ENCODE peak calls at places on chromosomes 6 and 20, in seven cellular contexts. B, A, I, S, X, C and V are unnamed samples. For H3K9me3, the result is how much of the 10 kb centered on the place peaks cover.

GRCh38 chr20:45407783-45408645 is at the start of gene DBNDD2:
- DNase-seq in B (peak), A (no peak), I (no peak), S (no peak), X (no peak), C (no peak), V (no peak)

GRCh38 chr6:25250878-25251277 is 28.3 kb upstream of the CARMIL1 start:
- DNase-seq in B (no peak), A (no peak), I (peak), S (peak), X (no peak), C (peak), V (no peak)

GRCh38 chr6:74607934-74608333 is 597.9 kb downstream of the COL12A1 start:
- DNase-seq in B (no peak), A (no peak), I (no peak), S (no peak), X (no peak), C (peak), V (no peak)

GRCh38 chr6:43275782-43276179 is 22.3 kb upstream of the SLC22A7 start:
- DNase-seq in B (no peak), A (no peak), I (no peak), S (no peak), X (peak), C (no peak), V (no peak)

GRCh38 chr20:1212607-1213396 is 9.5 kb downstream of the C20orf202 start:
- DNase-seq in B (peak), A (peak), I (peak), S (peak), X (peak), C (peak), V (peak)

GRCh38 chr6:157513004-157513603 is 132.1 kb downstream of the ZDHHC14 start:
- DNase-seq in B (no peak), A (no peak), I (no peak), S (no peak), X (no peak), C (no peak), V (no peak)

GRCh38 chr6:41374618-41375590 is 39.5 kb downstream of the NCR2 start:
- DNase-seq in B (no peak), A (no peak), I (no peak), S (no peak), X (no peak), C (no peak), V (no peak)

GRCh38 chr6:44667226-44667625 is 279.7 kb downstream of the CDC5L start:
- DNase-seq in B (no peak), A (peak), I (peak), S (no peak), X (no peak), C (peak), V (no peak)

GRCh38 chr6:28357036-28357435 is 7.3 kb downstream of the ZKSCAN3 start:
- DNase-seq in B (no peak), A (no peak), I (no peak), S (no peak), X (no peak), C (peak), V (no peak)

GRCh38 chr6:31636698-31637596 is 15.5 kb downstream of the BAG6 start:
- DNase-seq in B (no peak), A (no peak), I (no peak), S (no peak), X (no peak), C (no peak), V (no peak)

GRCh38 chr20:37305079-37305478 is 15.6 kb downstream of the MANBAL start:
- DNase-seq in B (no peak), A (no peak), I (no peak), S (no peak), X (no peak), C (no peak), V (no peak)

GRCh38 chr6:40937491-40937890 is 101.5 kb downstream of the UNC5CL start:
- DNase-seq in B (no peak), A (no peak), I (no peak), S (no peak), X (no peak), C (peak), V (no peak)

GRCh38 chr6:170022827-170023619 is 267.9 kb downstream of the DLL1 start:
- DNase-seq in B (no peak), A (no peak), I (no peak), S (no peak), X (no peak), C (no peak), V (no peak)
- H3K9me3 ChIP-seq in B (under half), A (under half), I (under half), S (under half), X (under half), C (under half), V (under half)

GRCh38 chr6:118860880-118861279 is 33.1 kb upstream of the ASF1A start:
- DNase-seq in B (no peak), A (no peak), I (no peak), S (no peak), X (no peak), C (no peak), V (no peak)

GRCh38 chr6:118862443-118862842 is 31.5 kb upstream of the ASF1A start:
- DNase-seq in B (no peak), A (no peak), I (no peak), S (no peak), X (no peak), C (no peak), V (no peak)

GRCh38 chr6:118860363-118860762 is 33.6 kb upstream of the ASF1A start:
- DNase-seq in B (no peak), A (no peak), I (no peak), S (no peak), X (no peak), C (no peak), V (no peak)

GRCh38 chr6:118867181-118867580 is 26.8 kb upstream of the ASF1A start:
- DNase-seq in B (no peak), A (no peak), I (no peak), S (no peak), X (no peak), C (peak), V (no peak)

DNA sequence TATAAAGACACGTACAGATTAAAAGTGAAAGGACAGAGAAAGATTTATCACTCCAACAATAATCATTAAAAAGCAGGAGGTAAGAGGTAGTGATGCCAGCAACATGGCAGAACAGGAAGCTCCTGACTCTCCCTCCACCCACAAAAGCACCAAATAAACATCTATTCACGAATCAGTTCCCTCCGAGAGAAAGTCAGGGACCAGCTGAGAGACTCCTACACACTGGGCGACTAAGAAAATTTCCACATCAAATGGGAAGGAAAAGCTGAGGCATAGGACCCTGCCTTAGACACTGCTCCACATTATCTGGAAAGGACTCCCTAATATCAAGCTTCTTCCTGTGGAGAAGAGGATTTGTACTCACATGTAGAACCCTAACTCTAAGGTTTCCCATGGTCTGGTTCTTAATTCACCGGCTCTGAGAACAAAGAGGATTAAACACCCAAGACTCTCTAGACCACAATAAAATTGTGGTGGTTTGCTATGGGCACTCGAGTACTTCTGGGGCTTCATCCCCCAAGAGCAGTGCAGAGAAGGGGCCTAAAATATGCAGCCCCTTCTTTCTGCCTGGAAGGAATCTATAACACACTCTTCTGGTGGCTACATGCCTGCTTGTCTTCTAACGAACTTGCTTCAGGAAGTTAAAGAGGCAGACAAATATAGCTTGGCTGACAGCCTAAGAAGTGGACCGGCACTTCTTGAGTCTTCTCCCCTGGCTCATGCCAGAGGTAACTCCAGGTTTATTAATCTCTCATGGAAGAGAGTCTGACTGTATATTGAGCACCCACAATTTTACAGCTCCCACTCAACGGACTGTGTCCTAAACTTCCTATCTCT is 29.4 kb upstream of the ASF1A start:
- DNase-seq in B (peak), A (no peak), I (no peak), S (no peak), X (no peak), C (peak), V (no peak)
- H3K9me3 ChIP-seq in B (under half), A (under half), I (under half), S (under half), X (under half), C (under half), V (under half)

DNA sequence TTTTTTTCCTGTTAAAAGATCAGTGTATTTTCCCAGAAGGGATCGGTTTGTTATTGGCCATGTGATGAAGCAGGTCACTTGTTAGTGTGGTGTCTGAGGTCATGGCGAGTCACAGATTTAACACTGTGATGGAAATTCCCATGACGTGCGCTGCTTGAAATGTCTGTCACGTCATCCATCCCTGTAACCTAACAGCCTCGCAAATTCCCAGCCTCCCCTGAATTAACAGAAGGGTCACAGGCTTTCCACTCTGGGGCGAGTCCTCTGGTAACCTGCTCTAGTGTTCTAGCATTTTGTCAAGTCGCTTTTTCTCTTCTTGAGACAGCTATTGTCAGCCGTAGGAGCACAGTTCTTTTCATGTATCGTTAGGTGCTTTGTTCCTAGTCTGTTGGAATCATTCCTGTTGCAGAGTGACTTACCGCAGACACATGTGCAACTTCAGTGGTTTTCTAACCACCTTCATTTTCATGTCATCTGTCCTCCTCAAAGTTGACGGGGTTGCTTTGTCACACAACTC is 137.2 kb downstream of the MAP3K4 start:
- DNase-seq in B (no peak), A (no peak), I (peak), S (peak), X (no peak), C (peak), V (no peak)
- H3K9me3 ChIP-seq in B (under half), A (half or more), I (under half), S (under half), X (under half), C (under half), V (under half)

GRCh38 chr20:49187330-49188100 is 619 bp downstream of the STAU1 start:
- DNase-seq in B (peak), A (peak), I (no peak), S (no peak), X (peak), C (no peak), V (peak)
- H3K9me3 ChIP-seq in B (under half), A (under half), I (under half), S (under half), X (under half), C (under half), V (under half)

GRCh38 chr6:22589118-22589517 is 19.8 kb downstream of the HDGFL1 start:
- DNase-seq in B (no peak), A (no peak), I (no peak), S (no peak), X (no peak), C (no peak), V (no peak)

GRCh38 chr6:22598386-22598785 is 29.0 kb downstream of the HDGFL1 start:
- DNase-seq in B (no peak), A (no peak), I (no peak), S (no peak), X (no peak), C (no peak), V (no peak)

GRCh38 chr6:22596011-22596410 is 26.6 kb downstream of the HDGFL1 start:
- DNase-seq in B (no peak), A (no peak), I (peak), S (no peak), X (no peak), C (peak), V (no peak)

GRCh38 chr6:22590423-22590822 is 21.1 kb downstream of the HDGFL1 start:
- DNase-seq in B (no peak), A (no peak), I (no peak), S (no peak), X (no peak), C (no peak), V (no peak)

DNA sequence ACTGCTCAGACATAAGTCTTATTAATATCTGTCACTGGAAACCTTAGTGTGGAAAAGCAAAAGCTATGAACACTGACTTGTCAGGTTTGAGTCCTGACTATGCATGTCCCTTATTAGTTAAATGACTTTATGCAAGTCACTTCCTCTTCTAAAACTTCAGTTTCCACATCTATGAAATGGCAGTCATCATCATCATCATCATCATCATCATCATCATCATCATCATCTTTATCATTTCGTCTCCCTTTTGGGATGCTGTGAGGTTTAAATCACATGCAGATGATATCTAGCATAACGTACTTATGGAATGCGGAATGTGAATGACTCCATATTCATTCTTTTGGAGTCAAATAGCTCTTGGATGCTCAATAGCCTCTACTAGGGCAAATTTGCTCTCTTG is 24.5 kb downstream of the HDGFL1 start:
- DNase-seq in B (no peak), A (no peak), I (no peak), S (no peak), X (no peak), C (no peak), V (no peak)
- H3K9me3 ChIP-seq in B (under half), A (under half), I (under half), S (under half), X (under half), C (under half), V (under half)

DNA sequence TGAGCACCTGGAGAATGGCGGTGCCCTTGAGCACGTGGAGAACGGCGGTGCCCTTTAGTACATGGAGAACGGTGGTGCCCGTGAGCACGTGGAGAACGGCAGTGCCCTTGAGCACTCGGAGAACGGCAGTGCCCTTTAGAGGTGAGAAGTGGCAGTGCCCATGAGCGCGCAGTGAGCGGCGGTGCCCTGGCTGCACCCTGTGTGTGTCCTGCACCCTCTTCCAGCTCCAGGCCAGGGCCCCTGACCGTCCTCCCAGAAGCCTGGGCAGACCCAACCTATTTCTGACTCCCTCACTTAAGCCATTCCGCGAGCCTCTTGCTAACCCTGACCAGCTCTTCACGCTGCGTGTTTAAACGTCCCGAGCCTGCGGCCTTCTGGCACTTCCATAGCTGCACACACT is 151.3 kb downstream of the DLL1 start:
- DNase-seq in B (no peak), A (no peak), I (no peak), S (no peak), X (no peak), C (no peak), V (no peak)
- H3K9me3 ChIP-seq in B (under half), A (under half), I (under half), S (under half), X (under half), C (under half), V (under half)